ENCODE peak calls at places on chromosomes 3 and 15, in four cellular contexts. M is DMS153, B is psoas muscle, J is progenitor cell of endocrine pancreas. W is an unnamed sample.

GRCh38 chr3:22938739-22939138 is 264.4 kb upstream of the UBE2E2 start:
- DNase-seq in J (no peak), B (no peak), M (no peak), W (no peak)

GRCh38 chr3:29284578-29284977 is 3.7 kb downstream of the RBMS3 start:
- DNase-seq in M (no peak), B (no peak), J (no peak), W (no peak)

GRCh38 chr3:179933872-179934271 is 102.9 kb downstream of the PEX5L start:
- DNase-seq in B (no peak), M (peak; percentile 27), J (no peak), W (no peak)

GRCh38 chr3:85483986-85484385 is 525.2 kb downstream of the CADM2 start:
- DNase-seq in B (no peak), M (no peak), J (no peak), W (no peak)

GRCh38 chr15:76529911-76530310 is 193.3 kb downstream of the ISL2 start:
- DNase-seq in J (no peak), B (no peak), M (no peak), W (no peak)

GRCh38 chr3:81908596-81908995 is 147.2 kb upstream of the GBE1 start:
- DNase-seq in J (no peak), M (no peak), B (no peak), W (no peak)

GRCh38 chr15:91887321-91887720 is 33.8 kb downstream of the SLCO3A1 start:
- DNase-seq in J (no peak), M (no peak), B (no peak), W (no peak)

GRCh38 chr3:185724761-185725160 is 100.1 kb downstream of the IGF2BP2 start:
- DNase-seq in M (no peak), B (no peak), J (no peak), W (no peak)

GRCh38 chr3:10707089-10707983 is 108.7 kb upstream of the SLC6A11 start:
- DNase-seq in B (no peak), M (no peak), J (peak; percentile 44), W (no peak)

GRCh38 chr3:146421814-146422748 is 47.3 kb downstream of the PLSCR2 start:
- DNase-seq in J (no peak), M (no peak), B (no peak), W (no peak)

GRCh38 chr3:179853176-179853575 is 183.6 kb downstream of the PEX5L start:
- DNase-seq in B (no peak), J (no peak), M (no peak), W (no peak)

GRCh38 chr3:69791919-69792399 is 52.7 kb downstream of the MITF start:
- DNase-seq in M (no peak), J (no peak), B (no peak), W (no peak)

GRCh38 chr3:131622726-131623125 is 120.0 kb upstream of the MRPL3 start:
- DNase-seq in M (no peak), J (no peak), B (no peak), W (no peak)

W was measured in NCI-H2029 treated with DMSO at 0.1 percent for 48 hours.